ENCODE peak calls at places on chromosomes 5 and 9, in nine cellular contexts. H is colonic mucosa; G is CD4-positive, alpha-beta memory T cell; X is psoas muscle; K is right atrium auricular region; B is spleen; F is IMR-90; C is CD8-positive, alpha-beta memory T cell; A is naive thymus-derived CD4-positive, alpha-beta T cell. Q is an unnamed sample. For H3K4me1, H3K9me3 and H3K27me3, the result is how much of the 10 kb centered on the place peaks cover.

GRCh38 chr9:91659529-91660294 is 236.1 kb upstream of the NFIL3 start:
- DNase-seq in H (no peak), G (no peak), X (no peak), K (peak), B (no peak), F (peak), C (no peak), A (no peak), Q (peak)

GRCh38 chr5:132090107-132090506 is 16.5 kb downstream of the CSF2 start:
- DNase-seq in H (no peak), G (no peak), X (no peak), K (no peak), B (no peak), F (peak), C (no peak), A (no peak), Q (no peak)

GRCh38 chr5:35223777-35224395 is 6.4 kb downstream of the PRLR start:
- DNase-seq in H (peak), G (no peak), X (no peak), K (no peak), B (no peak), F (no peak), C (no peak), A (no peak), Q (no peak)

GRCh38 chr5:180330810-180331646 is 22.1 kb downstream of the GFPT2 start:
- DNase-seq in H (peak), G (no peak), X (peak), K (peak), B (peak), F (peak), C (no peak), A (no peak), Q (no peak)

GRCh38 chr9:8419871-8420270 is 620.3 kb upstream of the DMAC1 start:
- DNase-seq in H (no peak), G (no peak), X (no peak), K (no peak), B (no peak), F (peak), C (no peak), A (no peak), Q (no peak)

GRCh38 chr9:35566417-35566816 is 38.6 kb upstream of the TESK1 start:
- DNase-seq in H (no peak), G (no peak), X (peak), K (no peak), B (no peak), F (no peak), C (no peak), A (no peak), Q (no peak)

GRCh38 chr9:77599492-77599891 is 48.6 kb downstream of the GNA14 start:
- DNase-seq in H (no peak), G (no peak), X (no peak), K (no peak), B (no peak), F (no peak), C (no peak), A (no peak), Q (no peak)

GRCh38 chr9:22395585-22396205 is 50.9 kb upstream of the DMRTA1 start:
- DNase-seq in H (no peak), G (no peak), X (no peak), K (no peak), B (no peak), F (peak), C (no peak), A (no peak), Q (no peak)

GRCh38 chr9:16157216-16157615 is 604.4 kb downstream of the CCDC171 start:
- DNase-seq in H (no peak), G (no peak), X (no peak), K (no peak), B (no peak), F (no peak), C (no peak), A (no peak), Q (no peak)

GRCh38 chr5:67090040-67090439 is 106.6 kb downstream of the CD180 start:
- DNase-seq in H (no peak), G (no peak), X (no peak), K (no peak), B (no peak), F (no peak), C (no peak), A (no peak), Q (no peak)

GRCh38 chr5:124156408-124157027 is 589.9 kb downstream of the ZNF608 start:
- DNase-seq in H (no peak), G (no peak), X (no peak), K (no peak), B (no peak), F (peak), C (no peak), A (no peak), Q (no peak)

GRCh38 chr9:71587576-71588362 is 180.5 kb downstream of the CEMIP2 start:
- DNase-seq in H (no peak), G (no peak), X (no peak), K (no peak), B (no peak), F (peak), C (no peak), A (no peak), Q (no peak)

GRCh38 chr9:116387934-116388714 is 234.5 kb downstream of the PAPPA start:
- DNase-seq in H (no peak), G (no peak), X (no peak), K (no peak), B (no peak), F (no peak), C (no peak), A (no peak), Q (no peak)

GRCh38 chr5:87780831-87781760 is 368.4 kb upstream of the CCNH start:
- DNase-seq in H (peak), G (peak), X (peak), K (peak), B (peak), F (peak), C (peak), A (peak), Q (peak)

GRCh38 chr5:117691364-117691763 is 1116.7 kb upstream of the SEMA6A start:
- DNase-seq in H (no peak), G (no peak), X (no peak), K (no peak), B (no peak), F (no peak), C (no peak), A (no peak), Q (no peak)

GRCh38 chr5:7397935-7398334 is 2.0 kb downstream of the ADCY2 start:
- DNase-seq in H (no peak), G (no peak), X (no peak), K (no peak), B (no peak), F (no peak), C (no peak), A (no peak), Q (no peak)

GRCh38 chr9:70049672-70050271 is 6.1 kb downstream of the MAMDC2 start:
- DNase-seq in H (peak), G (no peak), X (peak), K (peak), B (no peak), F (peak), C (no peak), A (no peak), Q (no peak)

GRCh38 chr5:114185274-114185673 is 176.6 kb upstream of the KCNN2 start:
- DNase-seq in H (no peak), G (no peak), X (peak), K (no peak), B (no peak), F (no peak), C (no peak), A (no peak), Q (no peak)

GRCh38 chr9:127057970-127058644 is 64.3 kb downstream of the ANGPTL2 start:
- DNase-seq in H (no peak), G (no peak), X (peak), K (no peak), B (no peak), F (peak), C (no peak), A (no peak), Q (no peak)

GRCh38 chr5:135214897-135215616 is 181.0 kb upstream of the PITX1 start:
- DNase-seq in H (peak), G (no peak), X (no peak), K (peak), B (no peak), F (peak), C (no peak), A (no peak), Q (no peak)

GRCh38 chr5:137461636-137462596 is 37.2 kb downstream of the SPOCK1 start:
- DNase-seq in H (no peak), G (no peak), X (no peak), K (no peak), B (no peak), F (no peak), C (no peak), A (no peak), Q (no peak)

GRCh38 chr9:124349675-124350484 is 65.4 kb downstream of the PSMB7 start:
- DNase-seq in H (no peak), G (no peak), X (peak), K (no peak), B (peak), F (no peak), C (no peak), A (no peak), Q (no peak)

GRCh38 chr5:126579716-126580115 is 15.3 kb downstream of the ALDH7A1 start:
- DNase-seq in H (no peak), G (no peak), X (no peak), K (no peak), B (no peak), F (no peak), C (no peak), A (no peak), Q (no peak)

GRCh38 chr9:107847977-107848376 is 358.4 kb upstream of the KLF4 start:
- DNase-seq in H (no peak), G (no peak), X (no peak), K (no peak), B (no peak), F (peak), C (no peak), A (no peak), Q (no peak)

GRCh38 chr9:5449521-5450359 is 602 bp upstream of the CD274 start:
- DNase-seq in H (no peak), G (no peak), X (no peak), K (no peak), B (no peak), F (no peak), C (no peak), A (no peak), Q (no peak)
- H3K4me1 ChIP-seq in H (under half), G (half or more), X (under half), K (under half), B (under half), F (under half), C (under half), A (under half), Q (under half)

GRCh38 chr5:2288466-2288865 is 405.7 kb upstream of the IRX4 start:
- DNase-seq in H (no peak), G (no peak), X (no peak), K (no peak), B (no peak), F (no peak), C (no peak), A (no peak), Q (no peak)
- H3K9me3 ChIP-seq in H (under half), G (under half), X (under half), K (under half), B (under half), F (under half), C (under half), A (under half), Q (under half)

DNA sequence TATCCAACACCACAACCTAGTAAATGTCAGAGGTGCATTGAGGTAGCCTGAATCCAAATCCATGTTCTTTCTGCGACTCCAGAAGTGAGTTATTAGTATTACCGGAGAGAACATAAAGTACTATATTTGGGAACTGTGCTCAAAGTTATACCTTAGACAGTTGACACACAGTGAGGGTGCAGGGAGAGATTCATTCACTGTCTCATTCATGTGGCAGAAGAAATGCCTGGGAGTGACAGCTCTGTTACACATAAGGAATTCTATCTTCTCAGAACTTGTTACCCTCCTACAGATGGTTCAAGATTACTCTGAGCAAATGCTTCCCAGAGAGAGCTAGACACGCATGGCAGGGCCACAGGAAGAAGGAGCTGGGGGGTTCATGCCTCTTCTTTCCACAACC is 103.0 kb downstream of the ATP10B start:
- DNase-seq in H (no peak), G (no peak), X (no peak), K (no peak), B (no peak), F (no peak), C (no peak), A (no peak), Q (no peak)
- H3K27me3 ChIP-seq in H (under half), G (under half), X (under half), K (under half), B (under half), F (under half), C (under half), A (under half), Q (under half)

DNA sequence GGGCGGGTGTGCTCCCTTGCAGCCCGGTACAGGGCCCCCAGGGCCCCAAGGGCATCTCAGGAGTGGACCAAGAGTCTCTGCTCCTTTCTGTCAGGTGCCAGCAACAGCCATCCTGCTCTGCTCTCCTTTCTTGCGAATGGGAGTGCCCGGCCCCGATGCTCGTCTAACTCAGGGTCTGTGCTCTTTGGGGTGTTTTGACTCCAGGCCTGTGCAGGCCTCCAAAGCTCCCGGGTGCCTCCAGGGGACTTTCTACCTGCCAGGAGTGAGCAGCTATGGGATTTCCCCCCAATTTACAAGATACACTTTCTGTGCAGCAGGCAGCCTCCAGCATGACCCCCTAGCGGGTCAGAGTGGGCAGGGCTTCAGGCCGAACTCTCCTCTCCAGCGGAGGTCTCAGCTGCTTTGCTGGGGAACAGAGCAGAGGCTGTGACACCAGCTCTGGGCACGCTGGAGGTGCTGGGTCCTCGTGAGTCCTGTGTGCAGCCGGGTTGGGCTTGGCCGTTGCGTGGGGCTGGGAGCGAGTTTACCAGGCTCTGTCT is 3.0 kb downstream of the NRARP start:
- DNase-seq in H (peak), G (no peak), X (no peak), K (no peak), B (no peak), F (no peak), C (no peak), A (no peak), Q (peak)
- H3K4me1 ChIP-seq in H (under half), G (under half), X (under half), K (under half), B (under half), F (under half), C (under half), A (under half), Q (under half)

Q was measured in HAP-1.